ENCODE peak calls at places on chromosomes 13 and 19, in four cellular contexts. S is bronchial epithelial cell, F is cardiac muscle cell, C is ovary. O is an unnamed sample.

GRCh38 chr13:110300090-110300815 is 6.7 kb downstream of the COL4A1 start:
- DNase-seq in S (no peak), F (no peak), C (no peak), O (no peak)

GRCh38 chr13:41610426-41610825 is 153.1 kb downstream of the RGCC start:
- DNase-seq in S (peak), F (no peak), C (no peak), O (no peak)

GRCh38 chr19:13206581-13206980 is 56.4 kb downstream of the IER2 start:
- DNase-seq in S (no peak), F (no peak), C (no peak), O (no peak)

GRCh38 chr13:24713022-24713421 is 32.8 kb downstream of the ATP12A start:
- DNase-seq in S (no peak), F (peak), C (no peak), O (no peak)

GRCh38 chr19:16073481-16073880 is 2.8 kb upstream of the TPM4 start:
- DNase-seq in S (no peak), F (no peak), C (no peak), O (no peak)

GRCh38 chr19:33507021-33507956 is 14.3 kb downstream of the PEPD start:
- DNase-seq in S (no peak), F (no peak), C (no peak), O (no peak)

GRCh38 chr19:11673608-11674041 is 65.1 kb downstream of the ZNF823 start:
- DNase-seq in S (peak), F (peak), C (peak), O (peak)

GRCh38 chr19:56972291-56972914 is 131.9 kb upstream of the PEG3 start:
- DNase-seq in S (no peak), F (no peak), C (no peak), O (peak)

GRCh38 chr19:43595999-43596841 is at the start of the genes IRGQ and ZNF576:
- DNase-seq in S (peak), F (peak), C (peak), O (peak)

GRCh38 chr19:36081894-36082293 is 27.2 kb downstream of the WDR62 start:
- DNase-seq in S (no peak), F (no peak), C (no peak), O (no peak)

GRCh38 chr13:23673354-23673753 is 103.1 kb downstream of the TNFRSF19 start:
- DNase-seq in S (peak), F (no peak), C (no peak), O (peak)

GRCh38 chr19:10936661-10937084 is 8.1 kb downstream of the TIMM29 start:
- DNase-seq in S (peak), F (peak), C (peak), O (no peak)

GRCh38 chr13:27043013-27043412 is 128.6 kb downstream of the USP12 start:
- DNase-seq in S (peak), F (no peak), C (no peak), O (peak)

GRCh38 chr13:77789386-77789785 is 91.9 kb downstream of the SLAIN1 start:
- DNase-seq in S (no peak), F (no peak), C (no peak), O (no peak)

GRCh38 chr13:112690242-112690943 is 555 bp downstream of the ATP11A start:
- DNase-seq in S (no peak), F (peak), C (peak), O (peak)

GRCh38 chr13:98276486-98276885 is 99.4 kb upstream of the RNF113B start:
- DNase-seq in S (no peak), F (no peak), C (no peak), O (no peak)

GRCh38 chr13:100658363-100658762 is 16.2 kb downstream of the TMTC4 start:
- DNase-seq in S (no peak), F (no peak), C (no peak), O (no peak)

GRCh38 chr13:90233933-90234672 is 1113.4 kb upstream of the MIR17HG start:
- DNase-seq in S (no peak), F (no peak), C (no peak), O (no peak)

GRCh38 chr13:72384186-72384823 is 343.1 kb downstream of the MZT1 start:
- DNase-seq in S (no peak), F (no peak), C (no peak), O (no peak)

GRCh38 chr13:39056018-39056417 is 17.8 kb downstream of the NHLRC3 start:
- DNase-seq in S (no peak), F (no peak), C (no peak), O (no peak)

GRCh38 chr19:30853036-30853435 is 480.9 kb downstream of the ZNF536 start:
- DNase-seq in S (no peak), F (no peak), C (no peak), O (no peak)

GRCh38 chr13:107767119-107767518 is 448.2 kb downstream of the LIG4 start:
- DNase-seq in S (no peak), F (no peak), C (no peak), O (no peak)

GRCh38 chr13:113317031-113317430 is 20.0 kb downstream of the LAMP1 start:
- DNase-seq in S (no peak), F (no peak), C (no peak), O (no peak)

GRCh38 chr19:30649934-30650614 is 277.9 kb downstream of the ZNF536 start:
- DNase-seq in S (peak), F (peak), C (no peak), O (no peak)

GRCh38 chr13:102903659-102904407 is 58.0 kb downstream of the ERCC5 start:
- DNase-seq in S (peak), F (peak), C (no peak), O (no peak)

GRCh38 chr19:47024502-47024901 is 4.9 kb downstream of the NPAS1 start:
- DNase-seq in S (no peak), F (no peak), C (no peak), O (no peak)

GRCh38 chr13:52695856-52696255 is 43.2 kb downstream of the SUGT1 start:
- DNase-seq in S (peak), F (no peak), C (no peak), O (no peak)

GRCh38 chr19:15623711-15624318 is 8.8 kb downstream of the CYP4F8 start:
- DNase-seq in S (no peak), F (no peak), C (no peak), O (no peak)

GRCh38 chr19:45884682-45885555 is 1.0 kb downstream of the IRF2BP1 start:
- DNase-seq in S (no peak), F (peak), C (peak), O (no peak)

GRCh38 chr13:31200636-31200970 is 828 bp downstream of the B3GLCT start:
- DNase-seq in S (no peak), F (peak), C (peak), O (peak)

GRCh38 chr13:97364031-97364430 is 69.9 kb upstream of the RAP2A start:
- DNase-seq in S (no peak), F (no peak), C (no peak), O (no peak)

GRCh38 chr13:43786766-43787517 is at the start of gene ENOX1:
- DNase-seq in S (no peak), F (peak), C (peak), O (peak)

GRCh38 chr19:13098291-13099072 is 4.2 kb downstream of the LYL1 start:
- DNase-seq in S (peak), F (no peak), C (peak), O (peak)

GRCh38 chr19:4367781-4368127 is 24.4 kb downstream of the MPND start:
- DNase-seq in S (no peak), F (no peak), C (no peak), O (no peak)

DNA sequence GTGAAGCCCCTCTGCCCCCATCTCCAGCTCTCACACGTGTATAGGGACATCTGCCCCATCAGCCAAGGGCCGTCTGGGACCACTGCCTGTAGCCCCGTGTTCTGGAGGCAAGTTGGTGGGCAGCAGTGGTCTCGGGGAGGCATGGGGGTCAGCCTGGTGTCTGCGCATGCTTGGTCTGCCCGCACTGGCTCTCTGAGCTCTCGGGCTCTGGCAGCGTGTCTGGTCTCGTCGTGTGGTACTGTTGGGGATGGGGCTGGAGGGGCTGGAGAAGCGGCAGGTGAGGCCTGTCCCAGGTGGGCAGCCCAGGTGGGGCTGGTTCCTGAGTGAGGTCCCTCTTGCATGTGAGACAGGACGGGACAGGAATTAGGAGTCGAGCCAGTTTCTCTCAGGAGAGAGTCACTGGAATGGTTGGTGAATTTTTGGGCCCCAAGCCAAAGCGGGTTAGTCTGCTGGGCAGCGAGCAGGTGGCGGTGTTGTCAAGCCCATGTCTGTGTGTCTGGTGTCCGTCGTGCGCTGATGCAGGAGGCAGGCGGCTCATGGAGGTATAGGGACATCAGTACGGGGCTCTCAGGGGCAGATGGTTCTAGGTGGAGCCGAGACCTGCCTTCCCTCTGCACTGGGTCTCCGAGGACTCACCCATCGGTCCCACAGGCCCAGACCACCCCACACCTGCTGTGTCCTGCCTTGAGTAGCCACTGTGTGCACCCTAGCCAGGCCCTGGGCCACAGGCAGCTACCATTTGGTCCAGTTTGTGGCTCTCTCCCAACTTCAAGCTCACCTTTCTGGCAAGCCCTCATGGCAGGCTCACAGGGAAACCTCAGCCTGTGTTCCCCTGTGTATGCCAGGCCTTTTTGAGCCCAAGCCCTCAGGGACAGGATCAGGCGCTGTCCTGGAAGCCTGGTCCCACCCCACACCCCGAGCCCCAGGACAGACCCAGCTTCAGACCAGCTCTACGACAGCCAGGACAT is 18.2 kb downstream of the COMP start:
- DNase-seq in S (peak), F (no peak), C (no peak), O (no peak)
- TF ChIP-seq CTCF in S (peak), F (no peak), C (no peak), O (no peak)

DNA sequence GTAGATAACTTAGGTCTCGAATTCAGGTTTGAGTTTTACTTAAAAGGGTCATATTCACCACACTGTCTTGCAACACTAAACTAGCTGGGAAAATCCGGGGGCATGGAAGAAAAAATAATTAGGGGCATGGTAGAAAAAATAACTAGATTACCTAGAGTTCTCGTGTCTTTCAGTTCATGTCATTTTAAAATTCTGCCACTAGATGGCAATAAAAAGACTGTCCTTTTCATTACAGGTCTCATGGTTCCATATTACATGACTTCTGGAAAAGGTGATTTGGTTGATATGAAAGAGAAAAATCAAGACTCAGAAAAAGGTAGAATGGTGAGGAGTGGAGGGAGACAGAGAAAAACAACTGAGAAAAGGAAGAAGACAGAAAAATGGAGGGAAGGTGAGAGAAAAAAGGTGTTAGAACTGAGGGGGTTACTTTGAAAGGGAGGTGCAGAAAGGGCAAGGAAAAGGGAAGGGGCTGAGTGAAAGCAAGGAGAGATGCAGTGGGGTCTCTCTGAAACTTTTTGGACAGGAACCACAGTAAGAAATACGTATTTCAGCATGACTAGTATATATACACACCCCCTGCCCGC is 299.0 kb downstream of the KLF12 start:
- DNase-seq in S (peak), F (peak), C (no peak), O (no peak)
- TF ChIP-seq CTCF in S (peak), F (peak), C (peak), O (peak)

GRCh38 chr19:48873476-48874308 is 1.5 kb downstream of the PPP1R15A start:
- DNase-seq in S (no peak), F (no peak), C (no peak), O (peak)
- TF ChIP-seq CTCF in S (no peak), F (no peak), C (no peak), O (no peak)

DNA sequence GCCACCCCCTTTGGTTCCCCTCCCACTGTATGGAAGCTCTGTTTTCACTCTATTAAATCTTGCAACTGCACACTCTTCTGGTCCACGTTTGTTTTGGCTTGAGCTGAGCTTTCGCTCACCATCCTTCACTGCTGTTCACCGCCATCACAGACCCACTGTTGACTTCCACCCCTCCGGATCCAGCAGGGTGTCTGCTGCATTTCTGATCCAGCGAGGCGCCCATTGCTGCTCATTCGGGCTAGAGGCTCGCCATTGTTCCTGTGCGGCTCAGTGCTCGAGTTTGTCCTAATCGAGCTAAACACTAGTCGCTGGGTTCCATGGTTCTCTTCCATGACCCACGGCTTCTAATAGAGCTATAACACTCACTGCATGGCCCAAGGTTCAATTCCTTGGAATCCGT is 42.7 kb downstream of the ACTN4 start:
- DNase-seq in S (no peak), F (no peak), C (no peak), O (no peak)
- TF ChIP-seq CTCF in S (no peak), F (no peak), C (no peak), O (no peak)

O was measured in uterus.